ENCODE peak calls at places on chromosomes 13 and 19, in eight cellular contexts. L is AG08395; N is NCI-H345; F is A549; E is GM12891; P is AG09319; S is stimulated activated effector memory CD8-positive, alpha-beta T cell treated with anti-CD3 and anti-CD28 coated beads, Interleukin-12 subunit alpha, Interleukin-12 subunit beta, amount 100 ng/mL, for 72 hours; J is activated B cell treated with CpG ODN at 0.5 μM for 24 hours. U is an unnamed sample.

GRCh38 chr19:3907626-3908265 is 25.1 kb upstream of the NMRK2 start:
- DNase-seq in F (no peak), L (no peak), N (no peak), P (no peak), E (no peak), J (no peak), S (no peak), U (no peak)

GRCh38 chr13:41859555-41859954 is 101.4 kb downstream of the VWA8 start:
- DNase-seq in S (no peak), E (no peak), J (no peak), N (no peak), L (no peak), P (no peak), F (no peak), U (no peak)

GRCh38 chr19:40286235-40286530 is 1.0 kb upstream of the AKT2 start:
- DNase-seq in N (no peak), P (no peak), F (no peak), S (no peak), J (no peak), L (no peak), E (no peak), U (no peak)

GRCh38 chr13:23765531-23765930 is 123.7 kb downstream of the MIPEP start:
- DNase-seq in L (no peak), J (no peak), P (no peak), S (no peak), E (no peak), N (no peak), F (no peak), U (no peak)

GRCh38 chr19:34319785-34320184 is 45.2 kb upstream of the GPI start:
- DNase-seq in J (no peak), S (no peak), L (no peak), F (no peak), E (no peak), P (no peak), N (no peak), U (no peak)

GRCh38 chr13:24274452-24274971 is 34.9 kb upstream of the C1QTNF9 start:
- DNase-seq in F (no peak), P (no peak), N (no peak), E (peak), L (no peak), S (no peak), J (peak), U (no peak)

GRCh38 chr19:45423589-45424190 is at the start of gene ERCC1:
- DNase-seq in N (peak), S (peak), E (peak), J (peak), P (peak), F (peak), L (peak), U (peak)

GRCh38 chr13:19601749-19602725 is 31.4 kb upstream of the MPHOSPH8 start:
- DNase-seq in J (peak), P (no peak), L (peak), N (peak), S (no peak), F (peak), E (peak), U (no peak)

GRCh38 chr19:10918359-10918758 is 10.1 kb downstream of the YIPF2 start:
- DNase-seq in N (no peak), F (no peak), E (no peak), P (no peak), S (no peak), L (no peak), J (no peak), U (no peak)

GRCh38 chr19:19661675-19662251 is 1.7 kb downstream of the ATP13A1 start:
- DNase-seq in J (no peak), F (no peak), N (no peak), S (peak), P (no peak), E (peak), L (no peak), U (no peak)

GRCh38 chr13:102564564-102564963 is 32.2 kb upstream of the TPP2 start:
- DNase-seq in L (no peak), S (no peak), P (no peak), E (no peak), F (no peak), N (no peak), J (no peak), U (no peak)

GRCh38 chr19:18479964-18480723 is 41.7 kb downstream of the ELL start:
- DNase-seq in P (peak), L (peak), F (no peak), J (no peak), N (peak), S (no peak), E (no peak), U (peak)

GRCh38 chr19:30209617-30210600 is 162.3 kb upstream of the ZNF536 start:
- DNase-seq in J (no peak), S (no peak), N (no peak), P (no peak), L (no peak), E (no peak), F (no peak), U (no peak)

GRCh38 chr19:4007836-4008539 is 452 bp downstream of the PIAS4 start:
- DNase-seq in E (peak), L (no peak), F (no peak), N (peak), J (no peak), P (no peak), S (no peak), U (no peak)

GRCh38 chr13:107551521-107551920 is 663.8 kb downstream of the LIG4 start:
- DNase-seq in N (no peak), L (no peak), F (no peak), S (no peak), P (no peak), J (no peak), E (no peak), U (no peak)

GRCh38 chr19:17938092-17938845 is 5.5 kb downstream of the CCDC124 start:
- DNase-seq in N (peak), L (peak), F (peak), P (peak), J (peak), S (peak), E (peak), U (peak)

U was measured in renal cortical epithelial cell.